ENCODE peak calls at places on chromosomes 12 and 14, in nine cellular contexts. X is psoas muscle, P is heart left ventricle, G is small intestine, H is tibial artery, K is OCI-LY7, I is body of pancreas, B is mesenchymal stem cell, D is suprapubic skin. J is an unnamed sample.

GRCh38 chr12:12718853-12719252 is 1.7 kb downstream of the CDKN1B start:
- DNase-seq in X (no peak), P (no peak), G (peak; percentile 41), H (no peak), K (peak; percentile 58), I (peak; percentile 22), B (peak; percentile 64), D (no peak), J (no peak)

GRCh38 chr12:99453831-99454538 is 193.6 kb upstream of the GARIN6 start:
- DNase-seq in X (no peak), P (no peak), G (no peak), H (no peak), K (no peak), I (no peak), B (no peak), D (no peak), J (no peak)

GRCh38 chr14:99393059-99393655 is 87.5 kb downstream of the SETD3 start:
- DNase-seq in X (no peak), P (no peak), G (peak; percentile 65), H (no peak), K (peak; percentile 56), I (peak; percentile 61), B (peak; percentile 27), D (no peak), J (no peak)

GRCh38 chr12:48999371-49000131 is at the start of gene DDN:
- DNase-seq in X (peak; percentile 79), P (no peak), G (no peak), H (no peak), K (peak; percentile 40), I (peak; percentile 52), B (peak; percentile 75), D (no peak), J (no peak)

GRCh38 chr12:127273621-127274020 is 993.3 kb upstream of the TMEM132C start:
- DNase-seq in X (no peak), P (no peak), G (no peak), H (no peak), K (no peak), I (no peak), B (no peak), D (no peak), J (no peak)

GRCh38 chr12:131463165-131463564 is 247.7 kb upstream of the SFSWAP start:
- DNase-seq in X (no peak), P (no peak), G (no peak), H (no peak), K (no peak), I (no peak), B (no peak), D (no peak), J (no peak)

GRCh38 chr12:62651138-62651537 is 184.5 kb downstream of the MON2 start:
- DNase-seq in X (no peak), P (no peak), G (no peak), H (no peak), K (no peak), I (no peak), B (no peak), D (no peak), J (no peak)

GRCh38 chr12:14777271-14777670 is 26.0 kb downstream of the WBP11 start:
- DNase-seq in X (no peak), P (no peak), G (no peak), H (no peak), K (no peak), I (peak; percentile 64), B (no peak), D (no peak), J (no peak)

GRCh38 chr12:23221066-23221465 is 596.1 kb downstream of the ETNK1 start:
- DNase-seq in X (no peak), P (no peak), G (no peak), H (no peak), K (no peak), I (no peak), B (no peak), D (no peak), J (no peak)

GRCh38 chr14:68448379-68448778 is 344.5 kb downstream of the ZFP36L1 start:
- DNase-seq in X (no peak), P (no peak), G (no peak), H (no peak), K (no peak), I (no peak), B (no peak), D (no peak), J (no peak)

GRCh38 chr14:95101736-95102677 is 55.3 kb downstream of the DICER1 start:
- DNase-seq in X (no peak), P (no peak), G (no peak), H (no peak), K (no peak), I (peak; percentile 28), B (no peak), D (no peak), J (no peak)

GRCh38 chr12:52360663-52361271 is 6.5 kb downstream of the KRT85 start:
- DNase-seq in X (no peak), P (no peak), G (no peak), H (peak; percentile 13), K (no peak), I (peak; percentile 76), B (no peak), D (peak; percentile 74), J (peak; percentile 61)

GRCh38 chr12:113207621-113208040 is 13.6 kb upstream of the TPCN1 start:
- DNase-seq in X (no peak), P (no peak), G (no peak), H (no peak), K (peak; percentile 74), I (no peak), B (peak; percentile 37), D (no peak), J (no peak)

GRCh38 chr12:12008931-12009611 is 61.7 kb upstream of the BCL2L14 start:
- DNase-seq in X (no peak), P (no peak), G (no peak), H (no peak), K (peak; percentile 78), I (no peak), B (peak; percentile 77), D (no peak), J (no peak)

GRCh38 chr14:106843951-106844483 is 1317.6 kb downstream of the TMEM121 start:
- DNase-seq in X (no peak), P (no peak), G (peak; percentile 76), H (no peak), K (peak; percentile 63), I (peak; percentile 71), B (no peak), D (no peak), J (no peak)

GRCh38 chr14:102182190-102182589 is 42.5 kb downstream of the WDR20 start:
- DNase-seq in X (no peak), P (no peak), G (no peak), H (no peak), K (no peak), I (no peak), B (peak; percentile 33), D (no peak), J (no peak)

GRCh38 chr12:12442548-12443071 is 85.7 kb downstream of the BORCS5 start:
- DNase-seq in X (no peak), P (no peak), G (no peak), H (no peak), K (no peak), I (no peak), B (peak; percentile 83), D (no peak), J (no peak)

GRCh38 chr12:108879615-108880254 is at the start of gene DAO:
- DNase-seq in X (no peak), P (no peak), G (no peak), H (no peak), K (no peak), I (no peak), B (no peak), D (no peak), J (no peak)

GRCh38 chr12:93380480-93381121 is 2.9 kb downstream of the NUDT4 start:
- DNase-seq in X (no peak), P (no peak), G (no peak), H (no peak), K (peak; percentile 53), I (no peak), B (peak; percentile 44), D (no peak), J (no peak)

GRCh38 chr12:119992129-119992705 is 3.2 kb downstream of the BICDL1 start:
- DNase-seq in X (no peak), P (no peak), G (no peak), H (no peak), K (no peak), I (no peak), B (no peak), D (no peak), J (no peak)

DNA sequence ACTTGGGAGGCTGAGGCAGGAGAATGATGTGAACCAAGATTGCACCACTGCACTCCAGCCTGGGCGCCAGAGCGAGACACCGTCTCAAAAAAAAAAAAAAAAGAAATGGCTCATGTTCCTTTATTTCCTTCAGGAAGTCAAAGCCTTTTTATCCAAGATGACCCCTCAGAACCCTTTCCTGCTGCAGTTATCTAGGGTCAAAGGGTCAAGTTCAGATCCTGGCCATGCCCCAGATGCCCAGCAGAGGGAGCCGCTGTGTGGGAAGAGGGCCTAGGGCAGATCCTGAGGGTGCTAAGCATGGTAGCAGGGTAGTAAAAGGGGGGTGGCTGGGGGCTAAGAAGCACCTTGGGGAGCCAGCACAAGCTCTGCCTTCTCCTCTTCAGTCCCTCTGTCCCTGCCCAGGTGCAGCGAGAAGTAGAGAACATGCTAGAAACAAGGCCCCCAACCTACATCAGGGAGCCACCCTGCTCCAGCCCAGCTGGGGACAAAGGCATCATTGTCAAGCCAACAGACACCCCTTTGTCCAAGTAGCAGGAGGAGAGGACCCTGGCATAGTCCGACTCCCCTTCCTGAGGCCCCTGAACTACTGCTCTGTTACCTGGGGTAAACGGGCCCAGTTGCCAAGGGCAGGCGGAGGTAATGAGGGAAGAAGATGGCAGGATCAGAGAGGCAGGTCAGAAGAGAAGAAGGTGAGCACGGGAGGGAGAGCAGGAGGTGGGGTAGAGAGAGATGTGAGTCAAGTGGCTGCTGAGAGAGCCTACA is 6.5 kb downstream of the NFE2 start:
- DNase-seq in X (peak; percentile 82), P (peak; percentile 74), G (peak; percentile 80), H (peak; percentile 38), K (peak; percentile 58), I (peak; percentile 72), B (no peak), D (no peak), J (peak; percentile 72)
- H3K4me3 ChIP-seq in X (no peak overlapping the region), P (no peak overlapping the region), G (no peak overlapping the region), H (no peak overlapping the region), K (no peak overlapping the region), I (no peak overlapping the region), B (no peak overlapping the region), D (no peak overlapping the region), J (no peak overlapping the region)

GRCh38 chr14:92607702-92608429 is 94.3 kb downstream of the RIN3 start:
- DNase-seq in X (no peak), P (no peak), G (peak; percentile 76), H (no peak), K (no peak), I (no peak), B (peak; percentile 86), D (no peak), J (no peak)
- H3K27ac ChIP-seq in X (no peak overlapping the region), P (no peak overlapping the region), G (peak overlapping the region; percentile 34), H (no peak overlapping the region), K (no peak overlapping the region), I (no peak overlapping the region), B (no peak overlapping the region), D (no peak overlapping the region), J (no peak overlapping the region)

GRCh38 chr12:91577586-91578539 is 395.2 kb upstream of the DCN start:
- DNase-seq in X (no peak), P (no peak), G (peak; percentile 46), H (no peak), K (peak; percentile 4), I (no peak), B (peak; percentile 43), D (no peak), J (no peak)
- H3K4me3 ChIP-seq in X (peak overlapping the region; percentile 53), P (peak overlapping the region; percentile 37), G (no peak overlapping the region), H (no peak overlapping the region), K (no peak overlapping the region), I (no peak overlapping the region), B (peak overlapping the region; percentile 65), D (peak overlapping the region; percentile 26), J (peak overlapping the region; percentile 19)

GRCh38 chr12:53481957-53482586 is 17.2 kb downstream of the MAP3K12 start:
- DNase-seq in X (no peak), P (no peak), G (no peak), H (no peak), K (peak; percentile 58), I (no peak), B (peak; percentile 42), D (no peak), J (peak; percentile 19)
- H3K27ac ChIP-seq in X (no peak overlapping the region), P (no peak overlapping the region), G (no peak overlapping the region), H (no peak overlapping the region), K (no peak overlapping the region), I (no peak overlapping the region), B (peak overlapping the region; percentile 30), D (peak overlapping the region; percentile 14), J (peak overlapping the region; percentile 3)